ENCODE peak calls at places on chromosomes 5 and 9, in six cellular contexts. One of them, this sample, is unnamed.

GRCh38 chr5:172102913-172103629 is 85.0 kb downstream of the STK10 start:
- DNase-seq in cardiac fibroblast: peak; percentile 97
- DNase-seq in choroid plexus epithelial cell: peak; percentile 98
- DNase-seq in upper lobe of right lung: no peak
- DNase-seq in endothelial cell: peak; percentile 46
- DNase-seq in dorsolateral prefrontal cortex: no peak
- DNase-seq in this sample: peak; percentile 88

GRCh38 chr5:105145152-105145551 is 1582.6 kb upstream of the NUDT12 start:
- DNase-seq in endothelial cell: no peak
- DNase-seq in upper lobe of right lung: no peak
- DNase-seq in choroid plexus epithelial cell: no peak
- DNase-seq in cardiac fibroblast: no peak
- DNase-seq in dorsolateral prefrontal cortex: no peak
- DNase-seq in this sample: no peak

GRCh38 chr5:78607864-78608263 is 40.7 kb downstream of the LHFPL2 start:
- DNase-seq in endothelial cell: no peak
- DNase-seq in dorsolateral prefrontal cortex: no peak
- DNase-seq in upper lobe of right lung: no peak
- DNase-seq in cardiac fibroblast: no peak
- DNase-seq in choroid plexus epithelial cell: no peak
- DNase-seq in this sample: no peak

GRCh38 chr9:86141843-86142242 is 42.5 kb upstream of the GOLM1 start:
- DNase-seq in upper lobe of right lung: no peak
- DNase-seq in cardiac fibroblast: no peak
- DNase-seq in dorsolateral prefrontal cortex: no peak
- DNase-seq in endothelial cell: no peak
- DNase-seq in choroid plexus epithelial cell: no peak
- DNase-seq in this sample: no peak

GRCh38 chr5:147701468-147701867 is 81.1 kb downstream of the JAKMIP2 start:
- DNase-seq in endothelial cell: no peak
- DNase-seq in upper lobe of right lung: no peak
- DNase-seq in cardiac fibroblast: no peak
- DNase-seq in choroid plexus epithelial cell: no peak
- DNase-seq in dorsolateral prefrontal cortex: no peak
- DNase-seq in this sample: no peak

GRCh38 chr5:172798422-172799215 is 27.6 kb upstream of the DUSP1 start:
- DNase-seq in choroid plexus epithelial cell: peak; percentile 93
- DNase-seq in cardiac fibroblast: peak; percentile 85
- DNase-seq in upper lobe of right lung: peak; percentile 56
- DNase-seq in dorsolateral prefrontal cortex: peak; percentile 37
- DNase-seq in endothelial cell: no peak
- DNase-seq in this sample: no peak

GRCh38 chr5:160919610-160920009 is 67.6 kb upstream of the ATP10B start:
- DNase-seq in choroid plexus epithelial cell: no peak
- DNase-seq in cardiac fibroblast: no peak
- DNase-seq in endothelial cell: no peak
- DNase-seq in dorsolateral prefrontal cortex: no peak
- DNase-seq in upper lobe of right lung: no peak
- DNase-seq in this sample: no peak

GRCh38 chr9:15272377-15272928 is 34.6 kb downstream of the TTC39B start:
- DNase-seq in endothelial cell: no peak
- DNase-seq in dorsolateral prefrontal cortex: no peak
- DNase-seq in upper lobe of right lung: no peak
- DNase-seq in choroid plexus epithelial cell: no peak
- DNase-seq in cardiac fibroblast: no peak
- DNase-seq in this sample: no peak

GRCh38 chr9:70412678-70413426 is 1.6 kb downstream of the KLF9 start:
- DNase-seq in choroid plexus epithelial cell: peak; percentile 84
- DNase-seq in dorsolateral prefrontal cortex: peak; percentile 80
- DNase-seq in upper lobe of right lung: peak; percentile 96
- DNase-seq in endothelial cell: peak; percentile 40
- DNase-seq in cardiac fibroblast: peak; percentile 93
- DNase-seq in this sample: peak; percentile 46

GRCh38 chr5:102700126-102700851 is 54.8 kb upstream of the PAM start:
- DNase-seq in choroid plexus epithelial cell: no peak
- DNase-seq in cardiac fibroblast: no peak
- DNase-seq in upper lobe of right lung: no peak
- DNase-seq in endothelial cell: no peak
- DNase-seq in dorsolateral prefrontal cortex: no peak
- DNase-seq in this sample: no peak

GRCh38 chr5:90590-91547 is 1.1 kb upstream of the PLEKHG4B start:
- DNase-seq in cardiac fibroblast: peak; percentile 11
- DNase-seq in endothelial cell: no peak
- DNase-seq in dorsolateral prefrontal cortex: no peak
- DNase-seq in upper lobe of right lung: no peak
- DNase-seq in choroid plexus epithelial cell: peak; percentile 25
- DNase-seq in this sample: peak; percentile 38

GRCh38 chr9:94002316-94003140 is 47.4 kb upstream of the BARX1 start:
- DNase-seq in choroid plexus epithelial cell: peak; percentile 82
- DNase-seq in dorsolateral prefrontal cortex: no peak
- DNase-seq in endothelial cell: peak; percentile 57
- DNase-seq in cardiac fibroblast: peak; percentile 69
- DNase-seq in upper lobe of right lung: no peak
- DNase-seq in this sample: peak; percentile 30

GRCh38 chr5:82354543-82354942 is 76.4 kb upstream of the RPS23 start:
- DNase-seq in cardiac fibroblast: no peak
- DNase-seq in choroid plexus epithelial cell: no peak
- DNase-seq in upper lobe of right lung: no peak
- DNase-seq in endothelial cell: no peak
- DNase-seq in dorsolateral prefrontal cortex: no peak
- DNase-seq in this sample: no peak

GRCh38 chr5:113218200-113218599 is 216.6 kb downstream of the TSSK1B start:
- DNase-seq in dorsolateral prefrontal cortex: no peak
- DNase-seq in choroid plexus epithelial cell: no peak
- DNase-seq in cardiac fibroblast: no peak
- DNase-seq in upper lobe of right lung: no peak
- DNase-seq in endothelial cell: no peak
- DNase-seq in this sample: no peak

GRCh38 chr9:95276395-95276954 is 41.0 kb downstream of the FANCC start:
- DNase-seq in endothelial cell: no peak
- DNase-seq in cardiac fibroblast: no peak
- DNase-seq in upper lobe of right lung: no peak
- DNase-seq in choroid plexus epithelial cell: no peak
- DNase-seq in dorsolateral prefrontal cortex: no peak
- DNase-seq in this sample: no peak

GRCh38 chr5:1509346-1510085 is 14.2 kb downstream of the LPCAT1 start:
- DNase-seq in endothelial cell: no peak
- DNase-seq in dorsolateral prefrontal cortex: no peak
- DNase-seq in choroid plexus epithelial cell: no peak
- DNase-seq in cardiac fibroblast: no peak
- DNase-seq in upper lobe of right lung: peak; percentile 56
- DNase-seq in this sample: no peak

GRCh38 chr5:142446131-142446959 is 121.5 kb upstream of the SPRY4 start:
- DNase-seq in dorsolateral prefrontal cortex: no peak
- DNase-seq in choroid plexus epithelial cell: peak; percentile 87
- DNase-seq in cardiac fibroblast: peak; percentile 92
- DNase-seq in endothelial cell: no peak
- DNase-seq in upper lobe of right lung: no peak
- DNase-seq in this sample: peak; percentile 20

GRCh38 chr5:94830520-94830919 is 212.1 kb downstream of the SLF1 start:
- DNase-seq in endothelial cell: no peak
- DNase-seq in choroid plexus epithelial cell: peak; percentile 59
- DNase-seq in upper lobe of right lung: no peak
- DNase-seq in cardiac fibroblast: peak; percentile 5
- DNase-seq in dorsolateral prefrontal cortex: no peak
- DNase-seq in this sample: no peak

GRCh38 chr5:113063927-113064326 is 87.3 kb downstream of the DCP2 start:
- DNase-seq in choroid plexus epithelial cell: no peak
- DNase-seq in endothelial cell: no peak
- DNase-seq in dorsolateral prefrontal cortex: no peak
- DNase-seq in cardiac fibroblast: no peak
- DNase-seq in upper lobe of right lung: no peak
- DNase-seq in this sample: no peak

GRCh38 chr9:106888992-106889631 is 26.1 kb downstream of the ZNF462 start:
- DNase-seq in upper lobe of right lung: no peak
- DNase-seq in choroid plexus epithelial cell: no peak
- DNase-seq in cardiac fibroblast: no peak
- DNase-seq in endothelial cell: no peak
- DNase-seq in dorsolateral prefrontal cortex: no peak
- DNase-seq in this sample: no peak

GRCh38 chr5:67538343-67538670 is 341.7 kb upstream of the CD180 start:
- DNase-seq in endothelial cell: no peak
- DNase-seq in cardiac fibroblast: no peak
- DNase-seq in choroid plexus epithelial cell: no peak
- DNase-seq in upper lobe of right lung: no peak
- DNase-seq in dorsolateral prefrontal cortex: no peak
- DNase-seq in this sample: no peak

GRCh38 chr5:146394486-146394885 is 52.6 kb upstream of the TCERG1 start:
- DNase-seq in endothelial cell: no peak
- DNase-seq in dorsolateral prefrontal cortex: no peak
- DNase-seq in cardiac fibroblast: no peak
- DNase-seq in upper lobe of right lung: no peak
- DNase-seq in choroid plexus epithelial cell: no peak
- DNase-seq in this sample: no peak

GRCh38 chr9:38334234-38334633 is 58.3 kb upstream of the ALDH1B1 start:
- DNase-seq in upper lobe of right lung: no peak
- DNase-seq in dorsolateral prefrontal cortex: no peak
- DNase-seq in endothelial cell: no peak
- DNase-seq in cardiac fibroblast: no peak
- DNase-seq in choroid plexus epithelial cell: no peak
- DNase-seq in this sample: no peak
- TF ChIP-seq CTCF in upper lobe of right lung: peak; percentile 23
- TF ChIP-seq CTCF in dorsolateral prefrontal cortex: peak; percentile 40
- TF ChIP-seq CTCF in endothelial cell: peak; percentile 35
- TF ChIP-seq CTCF in cardiac fibroblast: peak; percentile 23
- TF ChIP-seq CTCF in choroid plexus epithelial cell: no peak
- TF ChIP-seq CTCF in this sample: no peak

GRCh38 chr9:10228082-10228481 is 384.7 kb downstream of the PTPRD start:
- DNase-seq in dorsolateral prefrontal cortex: no peak
- DNase-seq in upper lobe of right lung: no peak
- DNase-seq in choroid plexus epithelial cell: no peak
- DNase-seq in endothelial cell: no peak
- DNase-seq in cardiac fibroblast: no peak
- DNase-seq in this sample: no peak

GRCh38 chr9:10230512-10230911 is 382.3 kb downstream of the PTPRD start:
- DNase-seq in cardiac fibroblast: no peak
- DNase-seq in choroid plexus epithelial cell: no peak
- DNase-seq in dorsolateral prefrontal cortex: no peak
- DNase-seq in endothelial cell: no peak
- DNase-seq in upper lobe of right lung: no peak
- DNase-seq in this sample: no peak

GRCh38 chr9:10226996-10227395 is 385.8 kb downstream of the PTPRD start:
- DNase-seq in choroid plexus epithelial cell: no peak
- DNase-seq in endothelial cell: no peak
- DNase-seq in dorsolateral prefrontal cortex: no peak
- DNase-seq in upper lobe of right lung: no peak
- DNase-seq in cardiac fibroblast: no peak
- DNase-seq in this sample: no peak

GRCh38 chr9:10238087-10238486 is 374.7 kb downstream of the PTPRD start:
- DNase-seq in choroid plexus epithelial cell: peak; percentile 37
- DNase-seq in cardiac fibroblast: no peak
- DNase-seq in upper lobe of right lung: no peak
- DNase-seq in dorsolateral prefrontal cortex: no peak
- DNase-seq in endothelial cell: no peak
- DNase-seq in this sample: no peak

DNA sequence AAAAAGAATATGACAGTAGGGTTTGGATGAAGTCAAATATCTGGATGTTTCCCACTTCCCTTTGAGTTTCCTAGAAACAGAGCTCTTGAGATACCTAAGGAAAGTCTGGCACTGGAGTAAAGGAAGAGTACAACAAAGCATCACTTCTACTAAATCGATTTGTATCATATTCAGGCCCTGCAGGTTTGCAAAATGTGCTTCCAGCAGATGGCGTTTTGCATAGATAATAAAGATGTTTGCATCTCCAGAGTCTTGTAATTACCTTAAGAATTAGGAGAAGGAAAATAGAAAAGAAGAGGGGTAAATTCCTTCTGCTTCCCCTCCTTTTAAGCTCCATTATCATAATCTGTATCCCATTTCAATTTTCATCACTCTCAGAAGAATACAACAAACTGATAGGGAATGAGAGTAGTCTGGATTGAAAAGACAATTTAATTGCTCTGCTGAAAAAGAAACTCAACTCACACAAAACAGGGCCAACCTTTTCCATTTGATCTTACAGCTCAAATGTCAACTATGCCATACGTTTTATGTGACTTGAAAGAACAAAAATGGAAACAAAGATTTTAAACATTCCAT is 380.4 kb downstream of the PTPRD start:
- DNase-seq in endothelial cell: no peak
- DNase-seq in dorsolateral prefrontal cortex: peak; percentile 58
- DNase-seq in upper lobe of right lung: no peak
- DNase-seq in choroid plexus epithelial cell: peak; percentile 62
- DNase-seq in cardiac fibroblast: peak; percentile 17
- DNase-seq in this sample: no peak
- TF ChIP-seq CTCF in endothelial cell: no peak
- TF ChIP-seq CTCF in dorsolateral prefrontal cortex: peak; percentile 49
- TF ChIP-seq CTCF in upper lobe of right lung: no peak
- TF ChIP-seq CTCF in choroid plexus epithelial cell: peak; percentile 67
- TF ChIP-seq CTCF in cardiac fibroblast: peak; percentile 5
- TF ChIP-seq CTCF in this sample: no peak

DNA sequence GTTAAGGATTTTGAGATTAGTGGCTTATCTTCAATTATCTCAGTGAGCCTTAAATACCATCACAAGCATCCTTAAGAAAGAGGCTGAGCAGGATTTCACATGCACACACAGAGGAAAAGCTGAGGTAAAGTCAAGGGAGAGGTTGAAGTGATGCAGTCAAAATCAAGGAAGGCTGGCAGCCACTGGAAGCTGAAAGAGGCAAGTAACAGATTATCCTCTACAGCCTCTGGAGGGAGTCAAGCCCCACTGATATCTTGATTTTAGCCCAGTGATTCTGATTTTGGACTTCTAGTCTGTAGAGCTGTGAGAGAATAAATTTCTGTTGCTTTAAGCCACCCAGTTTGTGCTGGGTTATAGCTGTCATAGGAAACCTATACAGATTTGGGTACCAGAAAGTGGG is 80.1 kb downstream of the ANKRD31 start:
- DNase-seq in endothelial cell: no peak
- DNase-seq in choroid plexus epithelial cell: peak; percentile 16
- DNase-seq in upper lobe of right lung: no peak
- DNase-seq in dorsolateral prefrontal cortex: no peak
- DNase-seq in cardiac fibroblast: peak; percentile 1
- DNase-seq in this sample: peak; percentile 16
- TF ChIP-seq CTCF in endothelial cell: no peak
- TF ChIP-seq CTCF in choroid plexus epithelial cell: peak; percentile 30
- TF ChIP-seq CTCF in upper lobe of right lung: no peak
- TF ChIP-seq CTCF in dorsolateral prefrontal cortex: no peak
- TF ChIP-seq CTCF in cardiac fibroblast: no peak
- TF ChIP-seq CTCF in this sample: peak; percentile 20

DNA sequence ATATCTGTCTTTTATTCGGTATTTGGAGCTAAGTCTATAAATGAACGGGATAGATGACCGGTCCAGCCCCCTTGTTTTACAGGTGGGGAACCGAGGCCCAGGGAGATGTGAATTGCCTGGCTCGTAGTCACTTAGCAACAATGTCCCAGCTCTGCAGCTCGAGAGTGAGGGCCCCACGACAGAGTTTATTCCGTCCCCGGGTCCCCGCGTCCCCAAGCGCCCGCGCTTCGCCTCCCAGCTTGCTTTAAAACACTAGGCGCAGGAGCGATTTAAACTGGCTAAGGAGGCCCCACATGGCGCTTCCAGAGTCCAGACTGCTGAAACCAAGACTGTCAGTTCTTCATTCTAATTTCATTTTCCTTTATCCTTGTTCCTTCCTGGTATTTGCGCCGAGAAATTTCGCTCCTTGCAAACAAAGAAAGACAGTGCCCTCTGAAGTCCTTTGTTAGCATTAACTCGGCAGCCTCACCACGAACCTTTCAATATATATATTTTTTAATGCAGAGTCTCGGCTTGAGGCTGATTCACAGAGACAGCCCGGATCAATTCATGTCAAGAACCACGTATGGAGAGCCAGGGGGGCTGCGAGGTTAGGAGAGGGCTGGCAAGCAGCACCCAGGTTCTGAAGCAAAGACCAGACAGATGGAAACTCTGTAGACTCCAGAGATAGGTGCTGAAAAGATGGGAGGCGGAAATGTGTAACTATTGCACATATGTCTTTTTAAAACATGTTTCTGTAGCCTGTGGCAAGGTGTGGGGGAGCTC is 1.4 kb upstream of the ENC1 start:
- DNase-seq in choroid plexus epithelial cell: peak; percentile 93
- DNase-seq in dorsolateral prefrontal cortex: peak; percentile 48
- DNase-seq in upper lobe of right lung: peak; percentile 70
- DNase-seq in endothelial cell: peak; percentile 38
- DNase-seq in cardiac fibroblast: peak; percentile 90
- DNase-seq in this sample: peak; percentile 64
- TF ChIP-seq CTCF in choroid plexus epithelial cell: peak; percentile 80
- TF ChIP-seq CTCF in dorsolateral prefrontal cortex: peak; percentile 63
- TF ChIP-seq CTCF in upper lobe of right lung: peak; percentile 62
- TF ChIP-seq CTCF in endothelial cell: peak; percentile 29
- TF ChIP-seq CTCF in cardiac fibroblast: peak; percentile 69
- TF ChIP-seq CTCF in this sample: peak; percentile 37